ENCODE peak calls at places on chromosomes 13 and 19, in seven cellular contexts. B is GM23248, C is neural progenitor cell, X is IMR-90, O is mammary epithelial cell, R is neuronal stem cell, S is H9. P is an unnamed sample.

GRCh38 chr13:97659602-97660001 is 225.6 kb downstream of the RAP2A start:
- DNase-seq in B (peak; percentile 3), C (peak; percentile 65), X (peak; percentile 21), O (no peak), R (peak; percentile 23), S (no peak), P (no peak)

GRCh38 chr13:44267966-44268365 is 105.7 kb upstream of the SERP2 start:
- DNase-seq in B (peak; percentile 85), C (no peak), X (peak; percentile 80), O (peak; percentile 46), R (no peak), S (no peak), P (peak; percentile 96)

GRCh38 chr19:29777916-29778315 is 33.9 kb upstream of the CCNE1 start:
- DNase-seq in B (no peak), C (no peak), X (no peak), O (no peak), R (no peak), S (no peak), P (no peak)

GRCh38 chr13:112575680-112576079 is 12.3 kb downstream of the TUBGCP3 start:
- DNase-seq in B (peak; percentile 58), C (no peak), X (no peak), O (no peak), R (no peak), S (peak; percentile 48), P (peak; percentile 8)

GRCh38 chr13:99265823-99266426 is 7.7 kb upstream of the GPR18 start:
- DNase-seq in B (peak; percentile 72), C (peak; percentile 56), X (peak; percentile 63), O (peak; percentile 26), R (no peak), S (no peak), P (peak; percentile 27)

GRCh38 chr13:27171244-27171829 is at the start of gene USP12:
- DNase-seq in B (no peak), C (no peak), X (peak; percentile 22), O (peak; percentile 23), R (no peak), S (peak; percentile 63), P (no peak)

GRCh38 chr19:55383789-55384575 is at the start of gene TMEM238:
- DNase-seq in B (peak; percentile 86), C (peak; percentile 88), X (peak; percentile 70), O (peak; percentile 68), R (peak; percentile 64), S (peak; percentile 64), P (peak; percentile 56)

GRCh38 chr13:26476111-26476743 is 81.3 kb upstream of the WASF3 start:
- DNase-seq in B (peak; percentile 75), C (peak; percentile 52), X (peak; percentile 50), O (no peak), R (no peak), S (peak; percentile 84), P (peak; percentile 46)

GRCh38 chr13:102369303-102369702 is 32.5 kb downstream of the FGF14 start:
- DNase-seq in B (no peak), C (no peak), X (no peak), O (no peak), R (no peak), S (no peak), P (no peak)

GRCh38 chr19:9914315-9915207 is 21.8 kb downstream of the OLFM2 start:
- DNase-seq in B (peak; percentile 97), C (peak; percentile 93), X (peak; percentile 77), O (peak; percentile 77), R (peak; percentile 79), S (peak; percentile 87), P (peak; percentile 53)

GRCh38 chr19:50552540-50552939 is 15.7 kb downstream of the LRRC4B start:
- DNase-seq in B (no peak), C (no peak), X (no peak), O (no peak), R (no peak), S (no peak), P (no peak)

GRCh38 chr13:40476175-40476958 is 190.1 kb downstream of the FOXO1 start:
- DNase-seq in B (peak; percentile 46), C (no peak), X (no peak), O (no peak), R (no peak), S (no peak), P (peak; percentile 81)

GRCh38 chr19:42091300-42092266 is 15.6 kb downstream of the ZNF574 start:
- DNase-seq in B (peak; percentile 79), C (no peak), X (peak; percentile 64), O (peak; percentile 63), R (no peak), S (no peak), P (no peak)

GRCh38 chr13:113928701-113929627 is 44.9 kb downstream of the C13orf46 start:
- DNase-seq in B (peak; percentile 92), C (no peak), X (peak; percentile 69), O (no peak), R (no peak), S (peak; percentile 22), P (peak; percentile 51)

GRCh38 chr19:29866011-29866410 is 54.2 kb downstream of the CCNE1 start:
- DNase-seq in B (no peak), C (no peak), X (no peak), O (no peak), R (no peak), S (no peak), P (no peak)

GRCh38 chr19:51366999-51367564 is 894 bp upstream of the ETFB start:
- DNase-seq in B (peak; percentile 52), C (no peak), X (no peak), O (no peak), R (no peak), S (no peak), P (no peak)

GRCh38 chr19:1265611-1266115 is 3.5 kb upstream of the CIRBP start:
- DNase-seq in B (peak; percentile 97), C (no peak), X (peak; percentile 80), O (peak; percentile 67), R (no peak), S (no peak), P (peak; percentile 62)

GRCh38 chr19:4068058-4068966 is 1.6 kb upstream of the ZBTB7A start:
- DNase-seq in B (peak; percentile 31), C (no peak), X (no peak), O (no peak), R (no peak), S (no peak), P (no peak)

GRCh38 chr19:4066682-4067395 is at the start of gene ZBTB7A:
- DNase-seq in B (peak; percentile 85), C (peak; percentile 75), X (peak; percentile 61), O (peak; percentile 68), R (no peak), S (peak; percentile 61), P (peak; percentile 43)

GRCh38 chr19:4066176-4066606 is 508 bp downstream of the ZBTB7A start:
- DNase-seq in B (no peak), C (no peak), X (no peak), O (no peak), R (no peak), S (no peak), P (no peak)

GRCh38 chr19:4069331-4069959 is 2.7 kb upstream of the ZBTB7A start:
- DNase-seq in B (no peak), C (no peak), X (no peak), O (no peak), R (no peak), S (peak; percentile 46), P (no peak)

DNA sequence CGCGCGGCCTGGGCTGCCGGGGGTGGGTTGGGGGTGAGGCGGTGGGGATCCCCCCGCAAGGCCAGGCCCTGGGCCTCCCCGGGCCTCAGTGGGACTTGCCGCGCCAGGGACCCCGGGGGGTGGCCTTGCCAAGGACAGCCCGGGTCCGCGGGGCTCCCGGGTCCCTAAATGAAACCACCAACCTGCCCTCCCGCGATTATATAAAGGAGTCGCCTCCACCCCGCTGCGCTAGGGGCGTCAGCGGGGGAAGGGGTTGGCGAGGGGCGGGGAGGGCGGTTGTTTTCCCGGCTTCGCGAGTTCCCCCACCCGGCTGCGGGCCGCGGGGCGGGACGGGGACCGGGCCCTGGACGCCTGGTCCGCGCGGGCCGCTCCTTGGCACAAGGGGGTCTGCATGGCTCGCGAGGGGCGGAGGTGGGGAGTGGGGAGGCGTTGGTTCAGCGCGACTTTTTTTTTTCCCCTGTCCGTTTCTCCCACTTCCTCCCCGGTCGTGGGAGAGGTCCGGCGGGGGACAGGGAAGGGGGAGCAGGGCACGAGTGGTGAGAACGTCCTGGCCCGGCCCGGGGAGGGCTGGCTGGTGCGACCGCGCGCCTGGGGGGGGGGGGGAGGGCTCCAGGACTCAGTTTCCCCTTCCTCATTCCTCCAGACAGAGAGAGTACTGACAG is 828 bp upstream of the ZBTB7A start:
- DNase-seq in B (peak; percentile 36), C (peak; percentile 64), X (no peak), O (no peak), R (no peak), S (peak; percentile 31), P (no peak)
- H2AFZ ChIP-seq in B (peak overlapping the region; percentile 57), C (peak overlapping the region; percentile 85), X (peak overlapping the region; percentile 88), O (peak overlapping the region; percentile 78), R (peak overlapping the region; percentile 92), S (no peak overlapping the region), P (peak overlapping the region; percentile 30)

DNA sequence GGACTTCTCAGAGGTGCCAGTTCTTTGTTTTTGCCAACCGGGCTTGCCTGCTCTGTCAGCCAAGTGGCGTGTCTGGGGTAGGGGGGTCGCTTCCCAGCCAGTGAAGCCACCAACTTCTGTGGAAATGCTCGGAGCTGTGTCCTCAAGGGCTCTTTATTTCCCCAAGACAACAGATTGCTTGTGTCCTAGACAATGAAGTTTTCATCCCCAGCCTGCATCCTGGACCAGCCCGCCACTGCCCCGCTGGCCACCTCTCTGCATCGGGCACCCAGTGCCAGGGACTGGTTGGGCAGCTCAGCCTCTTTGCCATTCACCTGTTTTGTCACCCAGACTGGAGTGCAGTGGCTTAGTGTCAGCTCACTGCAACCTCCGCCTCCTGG is 3.7 kb downstream of the RAB11B start:
- DNase-seq in B (no peak), C (no peak), X (no peak), O (no peak), R (no peak), S (no peak), P (no peak)
- H3K27ac ChIP-seq in B (peak overlapping the region; percentile 65), C (no peak overlapping the region), X (no peak overlapping the region), O (no peak overlapping the region), R (no peak overlapping the region), S (no peak overlapping the region), P (no peak overlapping the region)

DNA sequence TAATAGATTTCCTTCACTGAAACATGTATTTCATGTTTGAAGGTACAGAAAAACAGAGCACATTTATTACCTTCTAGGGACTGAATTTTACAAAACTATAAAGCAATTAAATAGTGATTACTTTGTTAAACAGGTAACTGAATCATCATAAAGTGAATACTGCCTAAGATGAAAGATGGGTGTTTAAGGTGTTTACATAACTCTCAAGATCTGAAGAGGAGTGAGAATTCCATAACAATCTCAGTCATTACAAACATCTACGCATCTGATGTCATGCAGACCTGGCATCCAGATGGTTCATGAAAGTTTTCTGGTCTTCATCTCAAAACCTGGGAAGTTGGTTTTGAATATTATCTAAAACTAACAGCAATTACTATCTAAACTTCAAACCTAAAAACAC is 80.4 kb downstream of the MIPEP start:
- DNase-seq in B (no peak), C (no peak), X (no peak), O (no peak), R (no peak), S (no peak), P (no peak)
- H3K4me1 ChIP-seq in B (peaks cover 9% of the 10 kb centered on the region), C (peaks cover 19% of the 10 kb centered on the region), X (peaks cover 16% of the 10 kb centered on the region), O (no peaks in the 10 kb centered on the region), R (peaks cover 10% of the 10 kb centered on the region), S (no peaks in the 10 kb centered on the region), P (no peaks in the 10 kb centered on the region)

GRCh38 chr13:85508683-85509329 is 290.4 kb downstream of the SLITRK6 start:
- DNase-seq in B (no peak), C (no peak), X (no peak), O (peak; percentile 60), R (no peak), S (peak; percentile 59), P (peak; percentile 29)

GRCh38 chr13:85512421-85512820 is 286.8 kb downstream of the SLITRK6 start:
- DNase-seq in B (no peak), C (no peak), X (no peak), O (no peak), R (no peak), S (no peak), P (no peak)

GRCh38 chr13:85503797-85504196 is 295.4 kb downstream of the SLITRK6 start:
- DNase-seq in B (no peak), C (no peak), X (peak; percentile 65), O (peak; percentile 80), R (no peak), S (no peak), P (peak; percentile 84)

GRCh38 chr13:85509512-85509911 is 289.7 kb downstream of the SLITRK6 start:
- DNase-seq in B (no peak), C (no peak), X (peak; percentile 27), O (peak; percentile 85), R (no peak), S (no peak), P (peak; percentile 39)
- H2AFZ ChIP-seq in B (no peak overlapping the region), C (no peak overlapping the region), X (no peak overlapping the region), O (peak overlapping the region; percentile 83), R (no peak overlapping the region), S (no peak overlapping the region), P (peak overlapping the region; percentile 19)

P was measured in astrocyte.